ENCODE peak calls at places on chromosomes 13 and 19, in six cellular contexts. G is upper lobe of right lung; K is upper lobe of left lung; B is left lung; J is CD4-positive, alpha-beta T cell; T is AG04450. H is an unnamed sample.

GRCh38 chr13:106795847-106796246 is 227.9 kb upstream of the ARGLU1 start:
- DNase-seq in G (no peak), K (no peak), B (no peak), J (no peak), T (no peak), H (no peak)

GRCh38 chr13:75798353-75799245 is 162.5 kb downstream of the LMO7 start:
- DNase-seq in G (no peak), K (no peak), B (no peak), J (no peak), T (no peak), H (peak)

GRCh38 chr13:31310356-31310755 is 110.6 kb downstream of the B3GLCT start:
- DNase-seq in G (no peak), K (peak), B (no peak), J (no peak), T (no peak), H (no peak)

GRCh38 chr13:31090096-31090495 is 71.6 kb downstream of the HSPH1 start:
- DNase-seq in G (no peak), K (no peak), B (no peak), J (no peak), T (no peak), H (no peak)

GRCh38 chr13:39692650-39693438 is 37.4 kb downstream of the COG6 start:
- DNase-seq in G (no peak), K (no peak), B (no peak), J (no peak), T (no peak), H (no peak)

GRCh38 chr19:38290631-38291147 is 13.4 kb upstream of the C19orf33 start:
- DNase-seq in G (peak), K (no peak), B (peak), J (no peak), T (peak), H (peak)

GRCh38 chr19:36409841-36410240 is 8.6 kb downstream of the ZFP82 start:
- DNase-seq in G (no peak), K (no peak), B (no peak), J (no peak), T (no peak), H (no peak)

GRCh38 chr19:58559275-58560006 is 1.0 kb upstream of the UBE2M start:
- DNase-seq in G (peak), K (peak), B (peak), J (peak), T (peak), H (no peak)

GRCh38 chr19:54460230-54461005 is 3.2 kb downstream of the LENG9 start:
- DNase-seq in G (no peak), K (peak), B (no peak), J (no peak), T (no peak), H (no peak)

GRCh38 chr13:49357694-49358093 is 86.2 kb downstream of the CAB39L start:
- DNase-seq in G (no peak), K (no peak), B (no peak), J (no peak), T (peak), H (no peak)

GRCh38 chr13:29436291-29436690 is 159.2 kb downstream of the SLC7A1 start:
- DNase-seq in G (no peak), K (no peak), B (no peak), J (no peak), T (no peak), H (peak)

GRCh38 chr19:34985249-34986022 is 14.7 kb upstream of the GRAMD1A start:
- DNase-seq in G (no peak), K (no peak), B (peak), J (no peak), T (no peak), H (no peak)

GRCh38 chr13:22176968-22177545 is 506.2 kb downstream of the FGF9 start:
- DNase-seq in G (no peak), K (no peak), B (no peak), J (no peak), T (peak), H (no peak)

GRCh38 chr13:66661336-66661735 is 568.8 kb downstream of the PCDH9 start:
- DNase-seq in G (no peak), K (no peak), B (no peak), J (no peak), T (no peak), H (no peak)

GRCh38 chr13:66657165-66657895 is 572.8 kb downstream of the PCDH9 start:
- DNase-seq in G (no peak), K (no peak), B (peak), J (no peak), T (peak), H (peak)

GRCh38 chr13:66656050-66656449 is 574.1 kb downstream of the PCDH9 start:
- DNase-seq in G (no peak), K (no peak), B (no peak), J (no peak), T (no peak), H (no peak)

GRCh38 chr13:66660013-66660804 is 569.9 kb downstream of the PCDH9 start:
- DNase-seq in G (no peak), K (no peak), B (no peak), J (no peak), T (no peak), H (peak)

DNA sequence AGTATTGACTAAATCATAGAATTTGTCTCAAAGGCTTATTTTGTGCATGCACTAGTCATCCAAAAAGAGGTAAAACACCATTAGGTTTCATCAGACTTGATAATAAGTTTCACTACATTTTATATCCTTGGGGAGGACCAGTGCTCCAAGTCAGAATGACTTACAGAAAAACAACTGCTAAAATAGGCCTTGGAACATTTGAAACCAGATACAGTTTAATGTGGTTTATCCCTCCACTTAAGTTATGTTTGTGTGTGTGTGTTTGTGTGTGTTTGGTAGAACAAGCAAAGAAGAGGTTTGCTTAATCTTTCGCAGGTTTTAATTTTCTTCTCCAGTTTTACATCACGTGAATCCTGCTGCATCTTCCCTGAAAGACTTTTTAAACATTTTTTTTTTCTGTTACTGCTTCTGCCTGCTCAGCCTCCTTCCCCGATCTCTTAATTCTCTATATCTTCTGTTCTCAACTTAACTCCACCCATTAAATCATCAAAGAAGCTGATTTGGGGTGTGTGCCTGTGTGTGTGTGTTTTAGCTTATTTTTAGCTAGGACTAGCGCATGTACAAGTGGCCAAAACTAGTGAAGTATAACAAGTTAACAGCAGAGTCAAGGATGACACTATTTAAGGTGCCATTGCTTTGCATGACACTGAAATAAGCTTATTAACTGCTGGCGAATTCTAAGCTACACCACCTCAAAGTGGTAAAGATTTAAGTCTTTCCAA is 570.7 kb downstream of the PCDH9 start:
- DNase-seq in G (no peak), K (no peak), B (no peak), J (no peak), T (no peak), H (no peak)
- H3K27ac ChIP-seq in G (no peak), K (no peak), B (no peak), J (no peak), T (no peak), H (peak)

GRCh38 chr19:49803529-49803856 is 9.6 kb downstream of the FUZ start:
- DNase-seq in G (no peak), K (no peak), B (no peak), J (no peak), T (no peak), H (no peak)

GRCh38 chr19:49802836-49803528 is 10.1 kb downstream of the FUZ start:
- DNase-seq in G (no peak), K (no peak), B (no peak), J (no peak), T (no peak), H (no peak)

GRCh38 chr19:49801401-49801888 is 11.6 kb downstream of the FUZ start:
- DNase-seq in G (no peak), K (peak), B (no peak), J (no peak), T (no peak), H (no peak)

GRCh38 chr19:49800771-49801170 is 12.3 kb downstream of the FUZ start:
- DNase-seq in G (no peak), K (no peak), B (no peak), J (no peak), T (no peak), H (no peak)

GRCh38 chr19:49801966-49802661 is 11.0 kb downstream of the FUZ start:
- DNase-seq in G (no peak), K (peak), B (peak), J (no peak), T (peak), H (no peak)
- H3K27ac ChIP-seq in G (no peak), K (no peak), B (no peak), J (no peak), T (no peak), H (no peak)

DNA sequence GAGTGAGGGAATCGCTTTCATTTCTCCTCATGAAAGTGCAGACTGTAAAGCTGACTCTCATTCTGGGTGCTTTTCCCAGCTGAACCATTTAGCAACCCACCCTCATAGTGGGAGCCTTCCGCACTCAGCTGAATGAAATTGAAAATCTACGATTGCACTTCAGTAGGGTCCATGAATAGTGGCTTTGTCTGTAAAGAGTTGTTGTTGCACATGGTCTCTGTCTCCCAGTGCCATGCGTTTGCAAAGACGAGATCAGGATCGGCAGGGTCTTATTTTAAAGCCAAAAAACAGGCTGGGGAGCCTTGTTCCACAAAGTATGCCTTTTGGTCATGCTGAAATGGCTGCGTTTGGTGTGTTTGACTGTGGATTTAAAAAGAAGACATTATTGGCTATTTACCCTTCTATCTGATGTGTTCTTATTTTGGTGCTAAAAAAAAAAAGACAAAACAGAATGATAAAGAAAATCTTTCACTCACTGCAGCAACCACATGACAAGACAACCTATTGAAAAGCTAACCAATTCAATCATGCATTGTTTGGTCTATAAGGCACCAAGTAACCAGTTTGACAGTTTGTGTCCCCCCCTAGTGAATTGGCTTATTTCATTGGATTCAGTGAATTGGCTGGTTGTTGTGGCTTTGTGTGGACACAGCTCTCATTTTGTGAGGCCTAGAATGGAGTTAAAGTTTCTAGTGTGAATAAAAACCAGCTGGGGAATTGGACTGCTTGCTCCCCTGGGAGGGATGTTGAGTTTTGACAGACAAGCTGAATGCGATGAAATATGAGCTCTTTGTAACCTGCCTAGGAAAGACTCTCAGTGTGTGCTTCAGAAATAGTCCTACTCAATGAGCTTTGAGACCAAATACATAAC is 65.6 kb downstream of the ARHGAP35 start:
- DNase-seq in G (no peak), K (no peak), B (no peak), J (no peak), T (no peak), H (no peak)
- H3K27ac ChIP-seq in G (no peak), K (no peak), B (no peak), J (no peak), T (no peak), H (peak)

GRCh38 chr19:16891696-16892382 is 3.0 kb downstream of the F2RL3 start:
- DNase-seq in G (no peak), K (no peak), B (no peak), J (no peak), T (no peak), H (no peak)
- H3K27ac ChIP-seq in G (no peak), K (peak), B (no peak), J (no peak), T (no peak), H (no peak)

GRCh38 chr19:46847528-46847927 is 3.1 kb downstream of the AP2S1 start:
- DNase-seq in G (no peak), K (no peak), B (peak), J (no peak), T (no peak), H (no peak)

GRCh38 chr19:46849610-46850009 is 1.0 kb downstream of the AP2S1 start:
- DNase-seq in G (no peak), K (no peak), B (peak), J (no peak), T (no peak), H (no peak)

GRCh38 chr19:46850228-46851203 is at the start of gene AP2S1:
- DNase-seq in G (peak), K (peak), B (peak), J (peak), T (peak), H (peak)

GRCh38 chr19:46845959-46846459 is 4.6 kb downstream of the AP2S1 start:
- DNase-seq in G (no peak), K (peak), B (no peak), J (no peak), T (no peak), H (no peak)

DNA sequence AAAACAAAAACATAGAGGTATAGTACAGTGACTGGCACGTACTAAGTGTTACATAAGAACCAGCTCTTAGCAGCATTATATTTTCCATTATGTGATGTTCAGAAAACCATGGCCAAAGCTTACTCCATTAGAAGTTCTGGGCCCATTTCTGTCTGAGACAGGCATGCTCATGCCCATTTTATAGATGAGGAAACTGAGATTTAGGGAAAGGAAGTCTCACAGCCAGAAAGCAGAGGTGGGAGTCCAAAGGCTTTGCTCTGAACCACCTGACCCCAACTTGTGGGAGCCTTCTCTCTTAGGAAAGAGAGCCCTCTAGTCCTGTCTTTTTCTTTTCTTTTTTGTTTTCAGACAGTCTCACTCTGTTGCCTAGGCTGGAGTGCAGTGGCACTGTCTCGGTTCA is 2.3 kb downstream of the AP2S1 start:
- DNase-seq in G (no peak), K (no peak), B (no peak), J (no peak), T (no peak), H (no peak)
- H3K27ac ChIP-seq in G (peak), K (peak), B (peak), J (no peak), T (no peak), H (peak)

GRCh38 chr19:15456871-15457700 is 7.3 kb downstream of the RASAL3 start:
- DNase-seq in G (no peak), K (peak), B (no peak), J (no peak), T (no peak), H (no peak)

GRCh38 chr19:15464394-15465385 is at the start of gene RASAL3:
- DNase-seq in G (no peak), K (peak), B (peak), J (peak), T (no peak), H (no peak)

GRCh38 chr19:15463865-15464371 is 426 bp downstream of the RASAL3 start:
- DNase-seq in G (no peak), K (peak), B (peak), J (peak), T (no peak), H (no peak)

GRCh38 chr19:15457701-15458484 is 6.5 kb downstream of the RASAL3 start:
- DNase-seq in G (no peak), K (peak), B (no peak), J (no peak), T (no peak), H (no peak)

GRCh38 chr19:15461694-15462093 is 2.6 kb downstream of the RASAL3 start:
- DNase-seq in G (no peak), K (no peak), B (no peak), J (no peak), T (no peak), H (no peak)
- H3K27ac ChIP-seq in G (no peak), K (no peak), B (no peak), J (peak), T (no peak), H (no peak)

DNA sequence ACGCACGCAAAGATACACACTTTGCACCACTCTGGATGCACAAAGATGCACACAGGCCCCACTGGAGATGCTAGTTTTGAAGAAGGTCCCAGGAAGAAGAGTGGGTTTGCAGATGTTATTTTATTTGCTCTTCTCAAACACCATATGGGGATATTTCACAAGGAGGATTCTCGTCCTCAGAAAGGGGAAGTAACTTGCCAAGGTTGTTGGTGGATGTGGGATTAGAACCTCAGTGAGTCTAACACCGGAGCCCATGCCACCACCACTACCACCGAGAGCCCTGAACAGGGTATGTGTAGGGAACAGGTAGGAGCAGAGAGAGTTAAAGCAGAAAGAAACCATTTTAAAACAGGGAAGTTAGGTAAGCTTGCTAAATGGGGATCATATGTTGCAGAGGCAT is 9.6 kb upstream of the CEACAM6 start:
- DNase-seq in G (no peak), K (no peak), B (no peak), J (no peak), T (no peak), H (no peak)
- H3K27ac ChIP-seq in G (no peak), K (no peak), B (peak), J (no peak), T (no peak), H (no peak)

GRCh38 chr13:19959831-19960672 is 1.5 kb downstream of the ZMYM2 start:
- DNase-seq in G (peak), K (peak), B (peak), J (peak), T (peak), H (peak)

GRCh38 chr13:19959141-19959830 is 759 bp downstream of the ZMYM2 start:
- DNase-seq in G (peak), K (peak), B (peak), J (peak), T (no peak), H (no peak)

GRCh38 chr13:19961484-19961883 is 3.0 kb downstream of the ZMYM2 start:
- DNase-seq in G (no peak), K (no peak), B (no peak), J (no peak), T (no peak), H (no peak)

GRCh38 chr13:19961924-19962323 is 3.4 kb downstream of the ZMYM2 start:
- DNase-seq in G (no peak), K (no peak), B (no peak), J (no peak), T (no peak), H (no peak)

DNA sequence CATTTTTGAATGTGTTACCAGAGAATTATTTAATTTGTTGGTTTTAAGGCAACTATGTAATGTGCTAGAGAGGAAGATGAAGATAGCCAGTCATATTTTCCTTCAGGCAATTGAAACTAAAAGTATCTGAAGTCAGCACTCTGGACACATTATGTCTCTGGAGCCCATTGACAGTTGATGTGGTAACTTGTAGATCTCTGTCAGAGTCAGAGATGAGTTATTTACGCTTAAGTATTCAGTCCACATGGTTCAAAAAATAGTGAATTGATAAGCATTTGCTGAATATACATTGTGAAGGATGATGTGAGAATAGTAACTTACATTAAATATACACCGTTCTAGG is 2.1 kb downstream of the ZMYM2 start:
- DNase-seq in G (no peak), K (no peak), B (no peak), J (no peak), T (no peak), H (no peak)
- H3K27ac ChIP-seq in G (no peak), K (peak), B (peak), J (peak), T (no peak), H (peak)

H was measured in epithelial cell of prostate.